ENCODE peak calls at places on chromosomes 1 and 21, in six cellular contexts. U is tibial nerve; J is upper lobe of right lung; Q is activated CD4-positive, alpha-beta T cell treated with anti-CD3 and anti-CD28 coated beads, Interleukin-2, amount 10 ng/mL, durations not matched to agents 7 days and 5 days; Z is substantia nigra; H is stimulated activated naive B cell treated with anti-CD40 and anti-IgM and Interleukin-4, amounts not matched to agents 10 μg/mL and 1 μg/mL and 100 μg/mL, for 72 hours. K is an unnamed sample.

GRCh38 chr1:207336559-207337467 is 15.3 kb downstream of the CD55 start:
- DNase-seq in Q (peak), U (no peak), H (peak), J (no peak), Z (no peak), K (no peak)

GRCh38 chr1:45272943-45273342 is 53.8 kb upstream of the HPDL start:
- DNase-seq in J (no peak), Q (no peak), U (no peak), Z (no peak), H (no peak), K (no peak)

GRCh38 chr1:16396591-16396990 is 29.5 kb downstream of the SZRD1 start:
- DNase-seq in H (no peak), Q (no peak), Z (no peak), U (no peak), J (no peak), K (no peak)

GRCh38 chr1:212699104-212699838 is 369 bp downstream of the BATF3 start:
- DNase-seq in Z (no peak), J (peak), U (no peak), Q (peak), H (peak), K (peak)

GRCh38 chr1:160377585-160378206 is 10.8 kb downstream of the NHLH1 start:
- DNase-seq in J (no peak), Q (no peak), Z (no peak), H (no peak), U (no peak), K (no peak)

GRCh38 chr1:53684741-53685140 is 54.2 kb downstream of the GLIS1 start:
- DNase-seq in Z (no peak), Q (no peak), U (no peak), H (no peak), J (no peak), K (no peak)

GRCh38 chr21:42384184-42384583 is 11.7 kb downstream of the TMPRSS3 start:
- DNase-seq in U (no peak), Q (no peak), Z (no peak), J (no peak), H (no peak), K (no peak)

GRCh38 chr1:180280617-180281016 is 50.6 kb downstream of the LHX4 start:
- DNase-seq in U (no peak), Z (no peak), H (no peak), Q (no peak), J (no peak), K (no peak)

GRCh38 chr1:107473065-107473464 is 332.2 kb downstream of the NTNG1 start:
- DNase-seq in H (no peak), U (no peak), Z (no peak), Q (no peak), J (no peak), K (no peak)

GRCh38 chr1:157497987-157498781 is 54.1 kb downstream of the FCRL5 start:
- DNase-seq in H (no peak), Z (no peak), Q (no peak), U (no peak), J (no peak), K (no peak)

GRCh38 chr1:116777831-116778830 is 23.9 kb downstream of the CD2 start:
- DNase-seq in Z (no peak), U (no peak), Q (no peak), H (no peak), J (no peak), K (no peak)

K was measured in T-helper 22 cell.